ENCODE peak calls at places on chromosome X, in six cellular contexts. K, Z, S, G, B and N are unnamed samples.
A peak's percentile ranks its signal among the peaks of the same experiment; 100 is the strongest.

GRCh38 chrX:33160273-33160672 is 51.1 kb downstream of the DMD start:
- DNase-seq in K (no peak), Z (no peak), S (no peak), G (no peak), B (no peak), N (no peak)

GRCh38 chrX:9758239-9758638 is 7.4 kb downstream of the GPR143 start:
- DNase-seq in K (no peak), Z (no peak), S (no peak), G (no peak), B (no peak), N (no peak)

GRCh38 chrX:139023531-139023930 is 312.0 kb upstream of the FGF13 start:
- DNase-seq in K (no peak), Z (no peak), S (no peak), G (no peak), B (no peak), N (no peak)

GRCh38 chrX:9149831-9150230 is 115.9 kb upstream of the FAM9B start:
- DNase-seq in K (no peak), Z (no peak), S (no peak), G (no peak), B (no peak), N (no peak)

GRCh38 chrX:137194164-137194563 is 160.4 kb upstream of the GPR101 start:
- DNase-seq in K (peak; percentile 85), Z (no peak), S (no peak), G (peak; percentile 17), B (peak; percentile 53), N (no peak)

GRCh38 chrX:118459494-118459893 is 36.1 kb upstream of the DOCK11 start:
- DNase-seq in K (no peak), Z (no peak), S (no peak), G (peak; percentile 19), B (no peak), N (no peak)

GRCh38 chrX:54808109-54808604 is 612 bp downstream of the MAGED2 start:
- DNase-seq in K (peak; percentile 89), Z (peak; percentile 68), S (no peak), G (no peak), B (peak; percentile 76), N (peak; percentile 77)

GRCh38 chrX:119790977-119791436 is 423 bp downstream of the RPL39 start:
- DNase-seq in K (peak; percentile 47), Z (no peak), S (no peak), G (no peak), B (no peak), N (peak; percentile 5)

GRCh38 chrX:153338836-153339235 is 4.9 kb downstream of the ZNF275 start:
- DNase-seq in K (no peak), Z (no peak), S (no peak), G (no peak), B (no peak), N (no peak)

GRCh38 chrX:30735839-30736238 is 82.6 kb downstream of the GK start:
- DNase-seq in K (peak; percentile 90), Z (peak; percentile 22), S (peak; percentile 52), G (peak; percentile 51), B (peak; percentile 53), N (peak; percentile 11)

GRCh38 chrX:113297456-113297855 is 456.8 kb upstream of the AMOT start:
- DNase-seq in K (no peak), Z (no peak), S (no peak), G (no peak), B (no peak), N (no peak)

GRCh38 chrX:33892670-33893069 is 239.4 kb downstream of the FAM47A start:
- DNase-seq in K (no peak), Z (no peak), S (no peak), G (no peak), B (no peak), N (no peak)

GRCh38 chrX:43585922-43586321 is 70.2 kb upstream of the MAOA start:
- DNase-seq in K (no peak), Z (no peak), S (no peak), G (no peak), B (no peak), N (no peak)

GRCh38 chrX:10235851-10236250 is 79.1 kb downstream of the CLCN4 start:
- DNase-seq in K (no peak), Z (no peak), S (no peak), G (no peak), B (no peak), N (no peak)

GRCh38 chrX:48966796-48967579 is 4.7 kb downstream of the KCND1 start:
- DNase-seq in K (no peak), Z (no peak), S (no peak), G (no peak), B (no peak), N (no peak)

GRCh38 chrX:19709812-19710518 is 177.4 kb downstream of the SH3KBP1 start:
- DNase-seq in K (no peak), Z (no peak), S (no peak), G (peak; percentile 35), B (no peak), N (no peak)

GRCh38 chrX:40945366-40945713 is 139.9 kb upstream of the USP9X start:
- DNase-seq in K (no peak), Z (no peak), S (no peak), G (peak; percentile 7), B (no peak), N (no peak)

GRCh38 chrX:50068893-50069292 is 131.9 kb downstream of the AKAP4 start:
- DNase-seq in K (no peak), Z (no peak), S (no peak), G (no peak), B (no peak), N (no peak)

GRCh38 chrX:13719192-13719856 is 15.1 kb downstream of the TRAPPC2 start:
- DNase-seq in K (no peak), Z (no peak), S (no peak), G (no peak), B (no peak), N (no peak)

GRCh38 chrX:136318166-136318565 is 17.4 kb downstream of the ADGRG4 start:
- DNase-seq in K (no peak), Z (no peak), S (no peak), G (no peak), B (no peak), N (no peak)

GRCh38 chrX:124415115-124415798 is 68.9 kb downstream of the SH2D1A start:
- DNase-seq in K (no peak), Z (no peak), S (no peak), G (no peak), B (no peak), N (no peak)

DNA sequence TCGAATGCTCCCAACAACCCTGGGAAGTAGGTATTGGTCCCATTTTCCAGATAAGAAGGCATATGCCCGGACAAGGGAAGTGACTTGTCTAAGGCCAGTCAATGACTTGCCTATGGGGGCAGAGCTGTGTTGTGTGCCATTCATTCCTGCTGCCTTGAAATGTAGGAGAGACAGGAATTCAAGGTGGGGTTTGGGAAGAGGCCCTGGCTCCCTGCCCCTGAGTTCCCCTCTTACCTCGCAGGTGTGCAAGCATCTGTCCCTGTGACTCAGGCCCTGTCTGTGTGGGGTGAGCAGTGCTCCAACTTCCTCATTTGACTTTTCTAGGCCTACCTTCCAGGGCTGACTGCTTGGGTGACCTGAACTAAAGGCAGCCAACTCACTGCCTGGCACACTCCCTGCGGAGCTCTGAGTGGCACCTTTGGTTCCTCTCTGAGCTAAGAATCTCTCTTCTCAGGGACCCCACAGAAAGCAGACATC is 5.1 kb downstream of the EFNB1 start:
- DNase-seq in K (peak; percentile 32), Z (no peak), S (no peak), G (peak; percentile 43), B (peak; percentile 16), N (no peak)
- H3K4me1 ChIP-seq in K (no peaks in the 10 kb centered on the region), Z (peaks cover 8% of the 10 kb centered on the region), S (no peaks in the 10 kb centered on the region), G (peaks cover 19% of the 10 kb centered on the region), B (no peaks in the 10 kb centered on the region), N (peaks cover 18% of the 10 kb centered on the region)

DNA sequence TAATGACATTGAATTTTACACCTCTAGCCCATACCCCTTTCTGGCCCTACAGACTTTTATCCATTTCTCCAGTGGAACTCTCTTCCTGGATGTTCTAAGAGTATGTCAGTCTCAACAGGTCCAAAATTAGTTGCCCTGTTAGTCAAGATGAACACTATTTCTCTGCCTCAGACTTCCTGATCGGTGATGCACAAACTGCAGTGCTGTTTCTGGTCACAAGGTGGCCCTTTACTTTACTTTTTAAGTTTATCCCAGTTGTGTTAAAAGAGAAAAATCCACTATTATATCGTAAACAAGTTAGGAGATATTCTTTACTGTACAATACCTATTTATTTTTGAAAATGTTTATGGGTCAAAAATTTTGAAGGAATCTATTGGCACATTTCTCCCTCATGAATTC is 13.1 kb downstream of the TCEAL7 start:
- DNase-seq in K (peak; percentile 74), Z (no peak), S (no peak), G (peak; percentile 31), B (no peak), N (peak; percentile 35)
- TF ChIP-seq CTCF in K (peak; percentile 81), Z (peak; percentile 59), S (peak; percentile 60), G (peak; percentile 79), B (peak; percentile 73), N (peak; percentile 64)

DNA sequence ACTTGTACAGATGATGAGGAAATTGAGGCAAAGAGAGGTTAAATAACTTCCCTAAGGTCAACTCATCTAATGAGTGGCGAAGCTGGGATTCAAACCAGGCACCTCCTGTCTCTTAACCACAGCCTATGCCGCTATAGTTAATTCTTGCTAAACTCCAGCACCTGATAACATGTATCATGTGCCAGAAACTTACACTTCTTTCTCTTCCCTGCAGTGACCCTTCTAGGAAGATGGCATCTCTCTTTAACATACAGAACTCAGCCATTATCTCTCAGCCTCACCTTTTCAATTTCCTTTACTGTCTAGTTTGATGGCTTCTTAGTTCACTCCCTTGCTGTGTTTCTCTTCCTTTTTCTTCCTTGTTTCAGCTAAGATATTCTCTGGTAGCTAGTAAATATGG is 2.5 kb downstream of the VBP1 start:
- DNase-seq in K (no peak), Z (no peak), S (no peak), G (no peak), B (no peak), N (no peak)
- H3K4me1 ChIP-seq in K (peaks cover 3% of the 10 kb centered on the region), Z (no peaks in the 10 kb centered on the region), S (peaks cover 13% of the 10 kb centered on the region), G (peaks cover 10% of the 10 kb centered on the region), B (no peaks in the 10 kb centered on the region), N (peaks cover 6% of the 10 kb centered on the region)

GRCh38 chrX:70033348-70033747 is 16.4 kb downstream of the AWAT2 start:
- DNase-seq in K (peak; percentile 86), Z (no peak), S (no peak), G (peak; percentile 9), B (peak; percentile 73), N (peak; percentile 15)
- TF ChIP-seq CTCF in K (peak; percentile 74), Z (peak; percentile 38), S (peak; percentile 37), G (peak; percentile 60), B (peak; percentile 67), N (peak; percentile 53)

GRCh38 chrX:133391116-133391515 is 24.2 kb downstream of the GPC4 start:
- DNase-seq in K (no peak), Z (no peak), S (no peak), G (no peak), B (no peak), N (no peak)
- H3K4me1 ChIP-seq in K (no peaks in the 10 kb centered on the region), Z (peaks cover 9% of the 10 kb centered on the region), S (no peaks in the 10 kb centered on the region), G (peaks cover 7% of the 10 kb centered on the region), B (peaks cover 18% of the 10 kb centered on the region), N (no peaks in the 10 kb centered on the region)

DNA sequence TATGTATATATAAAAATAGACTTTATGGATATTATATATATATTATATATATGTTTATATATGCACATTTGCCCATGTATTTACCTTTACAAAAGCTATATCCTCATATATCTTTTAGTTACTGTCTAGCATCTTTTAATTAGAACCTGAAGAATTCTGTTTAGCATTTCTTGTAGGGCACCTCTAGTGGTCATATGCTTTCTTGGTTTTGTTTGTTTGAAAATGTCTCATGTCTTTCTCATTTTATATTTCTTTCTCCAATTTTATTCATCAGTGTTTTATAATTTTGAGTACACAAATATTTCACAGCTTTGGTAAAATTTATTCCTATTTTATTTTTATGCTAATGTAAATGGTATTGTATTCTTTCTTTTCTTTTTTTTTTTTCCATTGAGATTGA is 70.3 kb upstream of the SPIN4 start:
- DNase-seq in K (no peak), Z (no peak), S (no peak), G (no peak), B (no peak), N (no peak)
- TF ChIP-seq CTCF in K (peak; percentile 72), Z (no peak), S (no peak), G (no peak), B (peak; percentile 61), N (no peak)